ENCODE peak calls at places on chromosomes 12 and 14, in ten cellular contexts. L, T, H, S, M, W, R, Q, V and B are unnamed samples.

GRCh38 chr12:24505366-24506025 is 443.4 kb downstream of the BCAT1 start:
- DNase-seq in V (no peak), R (no peak), T (no peak), L (no peak), S (no peak), Q (no peak), W (no peak), H (no peak), M (no peak), B (no peak)

GRCh38 chr12:13816394-13816793 is 165.0 kb downstream of the GRIN2B start:
- DNase-seq in S (no peak), L (no peak), H (no peak), R (no peak), Q (no peak), M (no peak), V (no peak), W (no peak), T (no peak), B (no peak)

GRCh38 chr12:59164991-59165718 is 244.9 kb upstream of the LRIG3 start:
- DNase-seq in W (no peak), V (no peak), L (peak), R (peak), T (peak), H (no peak), Q (peak), M (no peak), S (no peak), B (no peak)

GRCh38 chr12:46110220-46110700 is 119.9 kb upstream of the SCAF11 start:
- DNase-seq in R (no peak), H (no peak), T (no peak), M (peak), V (no peak), L (no peak), Q (no peak), S (no peak), W (peak), B (no peak)

GRCh38 chr12:104275689-104276088 is 27.9 kb upstream of the EID3 start:
- DNase-seq in T (no peak), R (no peak), S (no peak), V (no peak), Q (peak), W (no peak), H (no peak), L (no peak), M (no peak), B (no peak)

GRCh38 chr12:46450279-46450748 is 77.7 kb upstream of the SLC38A2 start:
- DNase-seq in R (no peak), V (no peak), H (no peak), Q (no peak), S (peak), L (no peak), T (peak), M (peak), W (peak), B (no peak)

GRCh38 chr12:118983147-118983824 is 1.9 kb downstream of the SRRM4 start:
- DNase-seq in T (no peak), M (no peak), S (no peak), L (no peak), Q (no peak), R (no peak), W (no peak), H (no peak), V (no peak), B (no peak)

GRCh38 chr12:54472494-54473262 is 724 bp downstream of the GTSF1 start:
- DNase-seq in V (no peak), T (no peak), S (no peak), R (no peak), H (no peak), L (no peak), Q (no peak), W (no peak), M (no peak), B (no peak)

GRCh38 chr14:61555056-61555838 is 140.1 kb upstream of the HIF1A start:
- DNase-seq in H (no peak), V (no peak), S (no peak), R (no peak), M (peak), W (no peak), L (no peak), Q (peak), T (no peak), B (no peak)

GRCh38 chr12:77850698-77851097 is 20.0 kb downstream of the NAV3 start:
- DNase-seq in Q (no peak), W (no peak), R (no peak), T (no peak), L (no peak), H (no peak), S (no peak), V (no peak), M (no peak), B (no peak)

GRCh38 chr14:34398024-34398423 is 64.0 kb downstream of the SPTSSA start:
- DNase-seq in Q (no peak), S (no peak), R (no peak), M (no peak), H (no peak), W (no peak), T (no peak), L (no peak), V (no peak), B (no peak)

GRCh38 chr12:65518771-65519170 is 240.3 kb downstream of the MSRB3 start:
- DNase-seq in W (no peak), L (no peak), M (no peak), H (no peak), T (no peak), R (no peak), V (no peak), S (no peak), Q (no peak), B (peak)

GRCh38 chr12:43692064-43692463 is 66.5 kb downstream of the PUS7L start:
- DNase-seq in R (no peak), L (no peak), W (no peak), S (no peak), V (no peak), Q (peak), T (peak), M (no peak), H (peak), B (peak)

GRCh38 chr12:120999191-121000120 is 16.8 kb downstream of the C12orf43 start:
- DNase-seq in M (no peak), W (peak), Q (peak), L (no peak), S (no peak), V (no peak), H (no peak), T (no peak), R (no peak), B (no peak)

GRCh38 chr12:71599213-71599612 is 64.4 kb downstream of the ZFC3H1 start:
- DNase-seq in V (no peak), H (no peak), Q (no peak), S (no peak), L (no peak), T (no peak), R (no peak), M (no peak), W (no peak), B (no peak)

GRCh38 chr14:81070511-81070910 is 115.1 kb downstream of the TSHR start:
- DNase-seq in L (no peak), R (no peak), V (no peak), T (no peak), W (no peak), S (no peak), H (no peak), M (no peak), Q (no peak), B (no peak)

GRCh38 chr14:103028161-103028767 is 29.1 kb downstream of the CDC42BPB start:
- DNase-seq in M (no peak), T (no peak), L (no peak), H (no peak), V (no peak), S (no peak), R (no peak), W (no peak), Q (no peak), B (no peak)

GRCh38 chr14:95294320-95294719 is 25.4 kb downstream of the CLMN start:
- DNase-seq in H (no peak), T (no peak), M (no peak), W (no peak), V (no peak), S (no peak), R (no peak), Q (no peak), L (no peak), B (no peak)

GRCh38 chr14:24941719-24942118 is 108.2 kb downstream of the STXBP6 start:
- DNase-seq in Q (no peak), S (no peak), V (no peak), R (no peak), T (no peak), M (no peak), H (no peak), W (peak), L (no peak), B (no peak)

GRCh38 chr12:80218925-80219714 is 119.8 kb downstream of the OTOGL start:
- DNase-seq in Q (no peak), W (no peak), T (no peak), V (no peak), M (no peak), R (no peak), S (no peak), H (no peak), L (peak), B (no peak)

GRCh38 chr12:132460571-132460970 is 29.4 kb upstream of the FBRSL1 start:
- DNase-seq in R (no peak), L (peak), W (no peak), T (no peak), H (no peak), V (no peak), M (no peak), S (no peak), Q (no peak), B (no peak)

GRCh38 chr12:76274699-76275098 is 73.5 kb downstream of the BBS10 start:
- DNase-seq in H (no peak), M (no peak), Q (peak), S (no peak), T (peak), W (no peak), L (no peak), V (no peak), R (no peak), B (no peak)

GRCh38 chr12:106984588-106985137 is 2.3 kb downstream of the MTERF2 start:
- DNase-seq in W (no peak), Q (no peak), L (no peak), V (no peak), S (no peak), H (no peak), T (no peak), R (no peak), M (no peak), B (no peak)

GRCh38 chr12:106987846-106988245 is 900 bp upstream of the MTERF2 start:
- DNase-seq in S (no peak), W (peak), V (no peak), Q (no peak), M (no peak), R (no peak), L (no peak), H (no peak), T (no peak), B (no peak)

GRCh38 chr12:106986625-106987389 is at the start of gene MTERF2:
- DNase-seq in V (peak), H (peak), L (peak), M (peak), Q (peak), T (peak), S (peak), R (peak), W (peak), B (peak)

GRCh38 chr12:106986135-106986534 is 811 bp downstream of the MTERF2 start:
- DNase-seq in V (no peak), Q (no peak), S (no peak), R (no peak), M (no peak), W (no peak), T (no peak), H (no peak), L (no peak), B (no peak)

DNA sequence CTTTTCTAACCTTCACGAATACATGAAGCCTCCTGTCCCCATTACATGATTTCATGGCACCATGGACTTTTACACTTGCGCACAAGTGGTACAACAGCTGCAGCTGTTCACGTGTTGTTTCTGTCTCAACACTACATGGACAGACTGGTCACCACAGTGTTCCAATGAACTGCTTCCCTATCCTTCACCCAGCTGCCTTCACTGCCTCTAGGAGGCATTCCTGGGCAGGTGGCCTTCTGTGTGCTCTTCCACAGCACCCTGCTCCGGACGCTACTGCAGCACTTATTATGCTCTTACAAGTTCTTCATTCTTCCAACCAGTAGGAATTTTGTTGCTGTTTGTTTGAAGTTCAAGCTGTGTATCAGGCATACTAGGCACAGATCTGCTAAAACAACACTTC is 1.5 kb downstream of the MTERF2 start:
- DNase-seq in M (no peak), H (no peak), L (peak), W (no peak), S (no peak), T (no peak), R (no peak), V (no peak), Q (no peak), B (no peak)
- TF ChIP-seq POLR2A in M (no peak), H (no peak), L (no peak), W (no peak), S (no peak), T (no peak), R (no peak), V (no peak), Q (no peak), B (no peak)

DNA sequence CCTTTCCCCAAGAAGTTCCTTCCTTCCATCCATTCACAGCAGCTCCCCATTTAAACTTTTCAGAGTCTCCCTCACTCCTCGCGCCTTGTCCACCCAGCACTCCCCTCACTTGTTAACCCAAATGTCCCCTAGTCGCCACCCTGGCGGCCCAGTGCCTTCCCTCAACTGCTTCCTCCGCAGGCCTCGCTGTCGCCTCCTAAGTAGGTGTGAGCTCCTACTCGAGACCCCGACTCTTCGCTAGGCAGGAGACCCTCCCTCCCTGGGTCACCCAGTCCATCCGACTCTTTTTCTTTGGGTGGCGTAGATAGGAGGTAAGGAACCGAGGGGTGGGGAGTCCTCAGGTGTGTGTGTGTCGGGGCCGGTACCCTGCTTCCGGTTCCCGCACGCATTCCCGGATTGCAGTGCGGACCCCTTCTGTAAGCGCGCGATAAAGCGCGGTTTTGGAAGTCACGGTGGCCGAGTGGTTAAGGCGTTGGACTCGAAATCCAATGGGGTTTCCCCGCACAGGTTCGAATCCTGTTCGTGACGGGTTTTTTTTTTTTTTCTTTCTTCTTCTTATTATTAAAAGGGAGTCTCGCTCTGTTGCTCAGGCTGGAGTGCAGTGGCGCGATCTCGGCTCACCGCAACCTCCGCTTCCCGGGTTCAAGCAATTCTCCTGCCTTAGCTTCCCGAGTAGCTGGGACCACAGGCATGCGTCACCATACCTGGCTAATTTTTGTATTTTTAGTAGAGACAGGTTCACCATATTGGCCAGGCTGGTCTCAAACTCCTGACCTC is 823 bp upstream of the SMARCC2 start:
- DNase-seq in T (peak), Q (peak), R (peak), H (peak), S (peak), V (peak), M (peak), W (peak), L (peak), B (peak)
- TF ChIP-seq POLR2A in T (no peak), Q (no peak), R (peak), H (no peak), S (no peak), V (peak), M (no peak), W (no peak), L (no peak), B (no peak)

GRCh38 chr12:7093486-7093885 is 1.2 kb upstream of the C1R start:
- DNase-seq in L (no peak), T (no peak), W (no peak), R (no peak), Q (no peak), M (peak), V (no peak), H (no peak), S (no peak), B (no peak)

GRCh38 chr12:7092229-7092985 is at the start of gene C1R:
- DNase-seq in M (peak), T (peak), L (peak), Q (peak), R (peak), S (peak), H (peak), W (peak), V (peak), B (peak)

GRCh38 chr12:7092986-7093460 is 778 bp upstream of the C1R start:
- DNase-seq in M (peak), W (no peak), R (no peak), V (no peak), T (no peak), Q (no peak), H (no peak), S (no peak), L (no peak), B (no peak)

GRCh38 chr12:7091660-7092228 is 501 bp downstream of the C1R start:
- DNase-seq in M (peak), S (peak), Q (no peak), H (peak), V (no peak), T (no peak), W (no peak), L (no peak), R (no peak), B (no peak)

GRCh38 chr12:7093892-7094291 is 1.6 kb upstream of the C1R start:
- DNase-seq in V (no peak), L (no peak), W (no peak), R (no peak), H (no peak), S (no peak), T (no peak), Q (no peak), M (peak), B (no peak)
- TF ChIP-seq POLR2A in V (no peak), L (peak), W (no peak), R (no peak), H (no peak), S (no peak), T (no peak), Q (no peak), M (peak), B (no peak)

DNA sequence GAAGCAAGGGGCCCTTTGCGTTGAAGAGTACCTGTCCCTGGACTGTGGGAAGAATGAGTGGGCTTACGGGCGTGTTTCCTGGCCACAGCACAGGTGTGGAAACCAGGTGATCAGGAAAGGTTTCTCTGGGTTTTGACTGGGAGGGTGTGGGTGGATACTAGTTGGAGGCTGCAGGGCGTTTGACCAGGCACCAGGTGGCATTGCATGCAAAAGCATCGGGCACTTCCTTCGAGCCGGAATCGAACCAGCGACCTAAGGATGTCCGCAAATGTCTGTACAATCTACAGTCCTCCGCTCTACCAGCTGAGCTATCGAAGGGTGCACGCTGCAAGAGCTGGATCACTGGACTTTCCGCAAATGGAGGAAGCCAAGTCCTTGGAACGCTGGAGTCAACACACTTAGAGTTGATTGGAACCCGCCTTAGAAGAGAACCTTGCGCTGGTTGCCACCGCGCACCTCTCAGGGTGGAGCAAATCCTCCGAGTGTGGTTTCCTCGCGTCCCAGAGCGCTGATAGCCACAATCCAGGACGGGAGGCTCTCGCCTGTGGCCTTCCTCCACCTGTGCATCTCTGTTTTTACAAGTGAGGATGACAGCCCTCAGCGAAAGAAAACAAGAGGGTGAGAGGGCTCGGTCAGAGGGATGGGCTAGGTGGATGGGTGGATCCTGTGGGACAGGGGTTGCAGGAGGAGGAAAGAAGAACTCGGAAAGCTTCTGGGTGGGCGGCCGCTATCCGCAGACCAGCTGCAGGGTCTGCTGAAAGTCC is 21.2 kb upstream of the RNASE4 start:
- DNase-seq in R (peak), L (peak), S (peak), H (peak), V (no peak), T (peak), W (peak), Q (peak), M (peak), B (no peak)
- TF ChIP-seq POLR2A in R (no peak), L (no peak), S (no peak), H (no peak), V (no peak), T (no peak), W (no peak), Q (no peak), M (no peak), B (no peak)

DNA sequence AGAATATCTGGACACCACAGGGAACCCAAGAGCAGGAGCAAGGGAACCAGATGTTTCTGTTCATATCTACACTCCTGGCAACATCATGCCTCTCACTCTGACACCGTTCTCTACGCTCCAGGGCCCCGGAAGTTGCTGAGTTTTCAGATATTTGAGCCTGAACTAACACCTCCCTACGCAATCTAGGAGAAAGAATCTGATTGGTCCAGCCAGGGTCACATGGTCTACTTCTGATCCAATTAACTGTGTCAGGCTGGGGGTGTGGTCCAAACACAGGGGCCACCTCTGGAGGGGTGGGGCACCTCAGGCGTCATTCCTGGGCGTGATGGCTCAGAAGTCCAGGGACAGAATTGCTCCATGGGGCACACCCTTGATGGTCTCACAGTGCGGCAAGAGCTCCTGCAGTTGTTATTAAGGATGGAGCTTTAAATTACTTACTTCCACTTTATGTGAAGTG is 165.5 kb downstream of the PTPN11 start:
- DNase-seq in Q (no peak), W (no peak), R (peak), M (no peak), H (no peak), S (no peak), V (no peak), L (peak), T (no peak), B (peak)
- TF ChIP-seq POLR2A in Q (no peak), W (no peak), R (no peak), M (no peak), H (no peak), S (no peak), V (no peak), L (no peak), T (no peak), B (no peak)

GRCh38 chr12:124863409-124864325 is at the start of gene SCARB1:
- DNase-seq in L (peak), H (peak), R (peak), S (peak), V (peak), Q (peak), W (peak), T (peak), M (peak), B (peak)
- TF ChIP-seq POLR2A in L (peak), H (peak), R (peak), S (no peak), V (peak), Q (no peak), W (no peak), T (peak), M (peak), B (no peak)

GRCh38 chr14:50780393-50780792 is 50.6 kb downstream of the NIN start:
- DNase-seq in V (no peak), H (no peak), S (no peak), Q (no peak), W (no peak), L (no peak), T (no peak), R (no peak), M (no peak), B (no peak)

GRCh38 chr14:50783542-50783941 is 47.4 kb downstream of the NIN start:
- DNase-seq in Q (no peak), T (no peak), W (no peak), L (no peak), S (no peak), V (no peak), H (no peak), M (no peak), R (no peak), B (no peak)

GRCh38 chr14:50785506-50786063 is 45.4 kb downstream of the NIN start:
- DNase-seq in L (no peak), H (no peak), S (no peak), Q (no peak), R (no peak), W (no peak), V (no peak), M (no peak), T (no peak), B (no peak)

GRCh38 chr14:50786821-50787464 is 44.0 kb downstream of the NIN start:
- DNase-seq in H (no peak), R (no peak), T (no peak), Q (no peak), W (no peak), M (no peak), L (no peak), S (no peak), V (no peak), B (no peak)

GRCh38 chr14:50784683-50785505 is 46.1 kb downstream of the NIN start:
- DNase-seq in W (no peak), R (no peak), T (no peak), H (no peak), V (no peak), L (no peak), M (no peak), Q (no peak), S (no peak), B (no peak)
- TF ChIP-seq POLR2A in W (no peak), R (no peak), T (no peak), H (no peak), V (no peak), L (no peak), M (no peak), Q (no peak), S (no peak), B (no peak)